ENCODE peak calls at places on chromosome 1, in five cellular contexts. One of them, this sample, is unnamed.

GRCh38 chr1:200653022-200653462 is 16.7 kb downstream of the DDX59 start:
- DNase-seq in activated naive CD8-positive, alpha-beta T cell treated with anti-CD3 and anti-CD28 coated beads, Interleukin-2, amount 50 U/mL, for 24 hours: no peak
- DNase-seq in central memory CD8-positive, alpha-beta T cell: no peak
- DNase-seq in stomach: no peak
- DNase-seq in T47D: no peak
- DNase-seq in this sample: no peak

GRCh38 chr1:45953934-45954333 is 150.5 kb downstream of the MAST2 start:
- DNase-seq in activated naive CD8-positive, alpha-beta T cell treated with anti-CD3 and anti-CD28 coated beads, Interleukin-2, amount 50 U/mL, for 24 hours: no peak
- DNase-seq in central memory CD8-positive, alpha-beta T cell: no peak
- DNase-seq in stomach: no peak
- DNase-seq in T47D: no peak
- DNase-seq in this sample: no peak

GRCh38 chr1:202007703-202008489 is 2.5 kb upstream of the ELF3 start:
- DNase-seq in activated naive CD8-positive, alpha-beta T cell treated with anti-CD3 and anti-CD28 coated beads, Interleukin-2, amount 50 U/mL, for 24 hours: no peak
- DNase-seq in central memory CD8-positive, alpha-beta T cell: no peak
- DNase-seq in stomach: peak
- DNase-seq in T47D: peak
- DNase-seq in this sample: peak

GRCh38 chr1:110675060-110675791 is 486 bp upstream of the KCNA3 start:
- DNase-seq in activated naive CD8-positive, alpha-beta T cell treated with anti-CD3 and anti-CD28 coated beads, Interleukin-2, amount 50 U/mL, for 24 hours: no peak
- DNase-seq in central memory CD8-positive, alpha-beta T cell: no peak
- DNase-seq in stomach: no peak
- DNase-seq in T47D: no peak
- DNase-seq in this sample: no peak

GRCh38 chr1:204887846-204888245 is 17.2 kb downstream of the NFASC start:
- DNase-seq in activated naive CD8-positive, alpha-beta T cell treated with anti-CD3 and anti-CD28 coated beads, Interleukin-2, amount 50 U/mL, for 24 hours: no peak
- DNase-seq in central memory CD8-positive, alpha-beta T cell: no peak
- DNase-seq in stomach: no peak
- DNase-seq in T47D: no peak
- DNase-seq in this sample: no peak

GRCh38 chr1:41362749-41363631 is 1.8 kb downstream of the FOXO6 start:
- DNase-seq in activated naive CD8-positive, alpha-beta T cell treated with anti-CD3 and anti-CD28 coated beads, Interleukin-2, amount 50 U/mL, for 24 hours: no peak
- DNase-seq in central memory CD8-positive, alpha-beta T cell: no peak
- DNase-seq in stomach: no peak
- DNase-seq in T47D: no peak
- DNase-seq in this sample: no peak

GRCh38 chr1:198929961-198930599 is 291.2 kb downstream of the PTPRC start:
- DNase-seq in activated naive CD8-positive, alpha-beta T cell treated with anti-CD3 and anti-CD28 coated beads, Interleukin-2, amount 50 U/mL, for 24 hours: no peak
- DNase-seq in central memory CD8-positive, alpha-beta T cell: no peak
- DNase-seq in stomach: no peak
- DNase-seq in T47D: peak
- DNase-seq in this sample: no peak

GRCh38 chr1:64540265-64540791 is 70.4 kb downstream of the CACHD1 start:
- DNase-seq in activated naive CD8-positive, alpha-beta T cell treated with anti-CD3 and anti-CD28 coated beads, Interleukin-2, amount 50 U/mL, for 24 hours: no peak
- DNase-seq in central memory CD8-positive, alpha-beta T cell: no peak
- DNase-seq in stomach: no peak
- DNase-seq in T47D: no peak
- DNase-seq in this sample: peak

GRCh38 chr1:84402060-84402459 is 3.8 kb downstream of the DNASE2B start:
- DNase-seq in activated naive CD8-positive, alpha-beta T cell treated with anti-CD3 and anti-CD28 coated beads, Interleukin-2, amount 50 U/mL, for 24 hours: no peak
- DNase-seq in central memory CD8-positive, alpha-beta T cell: no peak
- DNase-seq in stomach: no peak
- DNase-seq in T47D: no peak
- DNase-seq in this sample: peak

GRCh38 chr1:9413877-9414213 is 121.2 kb downstream of the SPSB1 start:
- DNase-seq in activated naive CD8-positive, alpha-beta T cell treated with anti-CD3 and anti-CD28 coated beads, Interleukin-2, amount 50 U/mL, for 24 hours: no peak
- DNase-seq in central memory CD8-positive, alpha-beta T cell: no peak
- DNase-seq in stomach: no peak
- DNase-seq in T47D: no peak
- DNase-seq in this sample: no peak

This sample was measured in epithelial cell of esophagus.